ENCODE peak calls at places on chromosomes 4 and X, in seven cellular contexts. F, P, K, I, E, N and B are unnamed samples.
A peak's percentile ranks its signal among the peaks of the same experiment; 100 is the strongest.

GRCh38 chr4:30553721-30554120 is 166.4 kb upstream of the PCDH7 start:
- DNase-seq in P (no peak), K (no peak), N (no peak), F (no peak), E (no peak), I (no peak), B (peak; percentile 3)

GRCh38 chr4:93740890-93741289 is 87.7 kb upstream of the ATOH1 start:
- DNase-seq in I (no peak), K (no peak), N (no peak), F (no peak), E (no peak), P (no peak), B (no peak)

GRCh38 chr4:48139688-48140087 is 5.6 kb upstream of the TXK start:
- DNase-seq in K (no peak), P (peak; percentile 39), E (no peak), N (no peak), I (peak; percentile 23), F (no peak), B (no peak)

GRCh38 chr4:101198741-101199339 is 148.5 kb downstream of the PPP3CA start:
- DNase-seq in E (no peak), K (no peak), F (no peak), I (no peak), N (no peak), P (no peak), B (no peak)

GRCh38 chr4:141826260-141826659 is 189.9 kb downstream of the IL15 start:
- DNase-seq in K (no peak), N (no peak), F (no peak), I (no peak), P (no peak), E (no peak), B (no peak)

GRCh38 chr4:183299464-183299863 is 20.6 kb downstream of the CLDN22 start:
- DNase-seq in F (no peak), N (no peak), P (no peak), K (no peak), E (no peak), I (no peak), B (no peak)

GRCh38 chr4:10006236-10006603 is 15.1 kb downstream of the SLC2A9 start:
- DNase-seq in F (no peak), K (peak; percentile 82), N (no peak), P (peak; percentile 89), E (peak; percentile 45), I (no peak), B (peak; percentile 21)

GRCh38 chrX:38006283-38006682 is at the start of gene SYTL5:
- DNase-seq in K (no peak), F (no peak), N (no peak), E (no peak), P (peak; percentile 87), I (no peak), B (peak; percentile 0)

GRCh38 chr4:165707126-165707525 is 165.9 kb upstream of the TLL1 start:
- DNase-seq in K (no peak), N (no peak), I (no peak), E (no peak), P (no peak), F (no peak), B (no peak)

GRCh38 chr4:34720563-34720962 is 1523.8 kb downstream of the ARAP2 start:
- DNase-seq in P (peak; percentile 55), I (peak; percentile 47), K (no peak), F (peak; percentile 48), E (no peak), N (no peak), B (peak; percentile 13)

GRCh38 chrX:50106051-50106450 is 94.8 kb downstream of the AKAP4 start:
- DNase-seq in F (no peak), I (no peak), K (no peak), P (no peak), N (no peak), E (no peak), B (no peak)

GRCh38 chr4:137471895-137472294 is 60.4 kb downstream of the PCDH18 start:
- DNase-seq in P (peak; percentile 78), F (no peak), E (no peak), N (no peak), I (no peak), K (no peak), B (peak; percentile 19)

GRCh38 chr4:152577708-152578421 is 42.0 kb upstream of the FBXW7 start:
- DNase-seq in P (no peak), E (no peak), I (no peak), F (no peak), K (no peak), N (no peak), B (no peak)

GRCh38 chr4:103786014-103786413 is 66.2 kb upstream of the TACR3 start:
- DNase-seq in P (peak; percentile 63), I (peak; percentile 81), F (peak; percentile 74), N (no peak), E (no peak), K (no peak), B (peak; percentile 2)

GRCh38 chrX:107628662-107629532 is 587 bp downstream of the PRPS1 start:
- DNase-seq in K (peak; percentile 63), N (peak; percentile 40), I (peak; percentile 35), F (peak; percentile 63), E (peak; percentile 32), P (peak; percentile 60), B (peak; percentile 12)

GRCh38 chrX:110915120-110915519 is 119.5 kb upstream of the CHRDL1 start:
- DNase-seq in F (no peak), I (no peak), K (no peak), E (no peak), N (no peak), P (no peak), B (peak; percentile 86)

GRCh38 chr4:176778063-176778462 is 14.7 kb downstream of the VEGFC start:
- DNase-seq in F (no peak), E (no peak), P (peak; percentile 32), K (no peak), N (no peak), I (no peak), B (peak; percentile 86)
- H3K4me1 ChIP-seq in F (peaks cover 6% of the 10 kb centered on the region), E (no peaks in the 10 kb centered on the region), P (peaks cover 79% of the 10 kb centered on the region), K (no peaks in the 10 kb centered on the region), N (no peaks in the 10 kb centered on the region), I (no peaks in the 10 kb centered on the region), B (peaks cover 34% of the 10 kb centered on the region)

DNA sequence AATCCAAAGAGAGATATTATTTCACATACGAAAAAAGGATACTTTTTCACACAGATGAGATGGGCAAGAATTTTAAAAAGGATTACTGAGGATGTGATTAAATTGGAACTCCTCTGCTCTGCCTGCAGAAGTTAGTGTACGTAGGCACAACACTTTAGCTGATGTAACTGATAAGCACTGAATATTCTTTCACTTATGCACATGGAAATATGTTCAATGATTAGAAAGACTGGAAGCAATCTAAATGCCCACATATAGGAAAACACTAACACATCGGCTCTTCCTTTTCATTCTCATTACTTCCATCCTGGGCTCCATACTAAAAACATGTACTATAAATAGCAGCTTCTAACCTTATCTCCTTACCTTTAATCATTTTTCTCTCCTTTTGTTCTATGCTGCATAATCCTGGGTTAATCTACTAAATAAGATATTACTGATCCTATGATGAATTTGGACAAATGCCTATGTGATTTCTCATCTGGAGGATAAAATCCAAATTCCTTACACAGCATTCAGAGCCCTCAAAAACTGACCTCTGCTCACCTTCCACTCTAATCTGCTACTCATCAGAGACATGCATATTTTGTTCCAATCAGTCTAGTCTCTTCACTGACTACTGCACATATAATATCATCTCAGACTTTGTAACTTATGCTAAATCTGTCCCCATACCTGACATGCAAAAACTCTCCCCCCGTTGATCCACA is 197.8 kb downstream of the PDGFC start:
- DNase-seq in K (no peak), I (no peak), P (peak; percentile 63), E (no peak), F (no peak), N (no peak), B (peak; percentile 81)
- H3K4me1 ChIP-seq in K (no peaks in the 10 kb centered on the region), I (no peaks in the 10 kb centered on the region), P (peaks cover 70% of the 10 kb centered on the region), E (no peaks in the 10 kb centered on the region), F (peaks cover 25% of the 10 kb centered on the region), N (no peaks in the 10 kb centered on the region), B (peaks cover 58% of the 10 kb centered on the region)

DNA sequence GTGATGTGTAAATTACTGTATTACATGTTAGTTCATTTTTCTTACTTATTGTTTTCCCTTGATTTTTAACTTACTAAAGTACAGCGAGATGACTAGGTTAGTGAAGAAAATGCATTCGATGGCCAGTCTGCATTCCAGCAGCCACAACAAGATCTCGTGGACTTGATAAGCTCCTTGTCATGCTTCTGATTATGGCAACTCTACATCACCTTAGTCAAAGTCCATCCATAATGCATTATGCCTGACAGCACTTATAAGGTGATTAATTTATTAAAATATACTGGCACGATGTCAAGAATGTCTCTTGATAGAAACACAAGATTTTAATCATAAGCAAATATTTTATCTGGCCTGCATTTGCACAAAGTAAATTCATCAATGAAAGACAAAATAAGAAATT is 109.9 kb upstream of the NAP1L5 start:
- DNase-seq in F (no peak), E (no peak), N (no peak), P (no peak), K (no peak), I (no peak), B (peak; percentile 83)
- H3K4me1 ChIP-seq in F (no peaks in the 10 kb centered on the region), E (no peaks in the 10 kb centered on the region), N (no peaks in the 10 kb centered on the region), P (peaks cover 6% of the 10 kb centered on the region), K (no peaks in the 10 kb centered on the region), I (no peaks in the 10 kb centered on the region), B (no peaks in the 10 kb centered on the region)

DNA sequence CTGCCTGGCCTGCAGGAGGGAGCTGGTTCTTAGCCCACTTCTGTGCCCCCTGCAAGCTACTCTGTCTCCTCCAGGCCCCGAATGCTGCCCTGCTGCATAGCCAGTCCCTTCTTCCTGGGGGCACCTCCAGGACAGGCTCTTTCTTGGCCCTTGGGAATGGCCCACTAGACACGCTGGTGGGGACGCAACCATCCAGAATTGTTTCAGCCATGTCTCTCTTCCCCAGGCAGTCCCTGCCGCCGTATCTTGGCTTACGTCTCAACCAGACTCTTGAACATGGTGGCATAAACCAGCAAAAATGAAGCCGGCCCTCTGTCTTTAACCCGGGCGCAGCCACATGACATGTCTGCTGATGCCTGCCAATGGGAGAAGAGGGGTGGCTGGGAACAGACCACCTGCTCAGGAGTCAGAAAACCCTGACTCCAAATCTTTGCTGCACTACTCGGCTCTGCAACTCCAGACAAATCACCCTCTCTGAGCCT is 9.0 kb downstream of the LRPAP1 start:
- DNase-seq in I (no peak), F (no peak), N (no peak), P (no peak), K (no peak), E (no peak), B (no peak)
- H3K4me1 ChIP-seq in I (no peaks in the 10 kb centered on the region), F (peaks cover 3% of the 10 kb centered on the region), N (no peaks in the 10 kb centered on the region), P (no peaks in the 10 kb centered on the region), K (no peaks in the 10 kb centered on the region), E (no peaks in the 10 kb centered on the region), B (no peaks in the 10 kb centered on the region)

GRCh38 chr4:43564601-43565000 is 672.1 kb downstream of the GRXCR1 start:
- DNase-seq in P (no peak), F (no peak), K (no peak), N (no peak), I (no peak), E (no peak), B (no peak)

GRCh38 chr4:43556262-43556661 is 663.7 kb downstream of the GRXCR1 start:
- DNase-seq in I (peak; percentile 36), N (no peak), F (no peak), P (no peak), E (no peak), K (no peak), B (no peak)

GRCh38 chr4:43564107-43564506 is 671.6 kb downstream of the GRXCR1 start:
- DNase-seq in E (no peak), N (no peak), P (no peak), F (no peak), I (peak; percentile 44), K (no peak), B (no peak)

GRCh38 chr4:43560047-43560446 is 667.5 kb downstream of the GRXCR1 start:
- DNase-seq in F (no peak), N (no peak), K (no peak), I (peak; percentile 45), P (no peak), E (no peak), B (no peak)
- H3K4me1 ChIP-seq in F (no peaks in the 10 kb centered on the region), N (no peaks in the 10 kb centered on the region), K (no peaks in the 10 kb centered on the region), I (peaks cover 12% of the 10 kb centered on the region), P (no peaks in the 10 kb centered on the region), E (no peaks in the 10 kb centered on the region), B (no peaks in the 10 kb centered on the region)

GRCh38 chr4:184383497-184384055 is 90.8 kb downstream of the IRF2 start:
- DNase-seq in E (peak; percentile 25), I (peak; percentile 47), P (peak; percentile 90), K (peak; percentile 73), F (no peak), N (no peak), B (peak; percentile 95)
- H3K4me1 ChIP-seq in E (peaks cover 18% of the 10 kb centered on the region), I (peaks cover 70% of the 10 kb centered on the region), P (peaks cover 26% of the 10 kb centered on the region), K (peaks cover 4% of the 10 kb centered on the region), F (peaks cover 43% of the 10 kb centered on the region), N (peaks cover 12% of the 10 kb centered on the region), B (peaks cover 44% of the 10 kb centered on the region)